ENCODE peak calls at places on chromosomes 11 and 22, in nine cellular contexts. One of them, this sample, is unnamed.
A peak's percentile ranks its signal among the peaks of the same experiment; 100 is the strongest.

GRCh38 chr11:133149698-133150097 is 382.6 kb downstream of the OPCML start:
- DNase-seq in cardiac septum: no peak
- DNase-seq in fibroblast of the aortic adventitia: no peak
- DNase-seq in putamen: no peak
- DNase-seq in memory B cell: no peak
- DNase-seq in left cardiac atrium: no peak
- DNase-seq in NAMALWA: no peak
- DNase-seq in ecto neural progenitor cell: no peak
- DNase-seq in A549: no peak
- DNase-seq in this sample: no peak

GRCh38 chr22:29660021-29660420 is 56.6 kb downstream of the NF2 start:
- DNase-seq in cardiac septum: no peak
- DNase-seq in fibroblast of the aortic adventitia: no peak
- DNase-seq in putamen: no peak
- DNase-seq in memory B cell: no peak
- DNase-seq in left cardiac atrium: no peak
- DNase-seq in NAMALWA: no peak
- DNase-seq in ecto neural progenitor cell: no peak
- DNase-seq in A549: no peak
- DNase-seq in this sample: no peak

GRCh38 chr11:11243790-11244469 is 109.1 kb downstream of the CSNK2A3 start:
- DNase-seq in cardiac septum: no peak
- DNase-seq in fibroblast of the aortic adventitia: no peak
- DNase-seq in putamen: no peak
- DNase-seq in memory B cell: peak; percentile 51
- DNase-seq in left cardiac atrium: peak; percentile 57
- DNase-seq in NAMALWA: peak; percentile 90
- DNase-seq in ecto neural progenitor cell: peak; percentile 69
- DNase-seq in A549: no peak
- DNase-seq in this sample: no peak

GRCh38 chr11:22076215-22076930 is 116.5 kb upstream of the ANO5 start:
- DNase-seq in cardiac septum: no peak
- DNase-seq in fibroblast of the aortic adventitia: no peak
- DNase-seq in putamen: no peak
- DNase-seq in memory B cell: no peak
- DNase-seq in left cardiac atrium: no peak
- DNase-seq in NAMALWA: no peak
- DNase-seq in ecto neural progenitor cell: no peak
- DNase-seq in A549: no peak
- DNase-seq in this sample: no peak

GRCh38 chr22:44711236-44711560 is 9.2 kb downstream of the PRR5 start:
- DNase-seq in cardiac septum: no peak
- DNase-seq in fibroblast of the aortic adventitia: no peak
- DNase-seq in putamen: no peak
- DNase-seq in memory B cell: no peak
- DNase-seq in left cardiac atrium: no peak
- DNase-seq in NAMALWA: peak; percentile 30
- DNase-seq in ecto neural progenitor cell: no peak
- DNase-seq in A549: no peak
- DNase-seq in this sample: no peak

GRCh38 chr11:61307354-61307753 is 12.2 kb upstream of the VWCE start:
- DNase-seq in cardiac septum: no peak
- DNase-seq in fibroblast of the aortic adventitia: no peak
- DNase-seq in putamen: no peak
- DNase-seq in memory B cell: no peak
- DNase-seq in left cardiac atrium: no peak
- DNase-seq in NAMALWA: no peak
- DNase-seq in ecto neural progenitor cell: no peak
- DNase-seq in A549: no peak
- DNase-seq in this sample: no peak

GRCh38 chr11:17415523-17416104 is 27.2 kb upstream of the KCNJ11 start:
- DNase-seq in cardiac septum: no peak
- DNase-seq in fibroblast of the aortic adventitia: no peak
- DNase-seq in putamen: no peak
- DNase-seq in memory B cell: no peak
- DNase-seq in left cardiac atrium: no peak
- DNase-seq in NAMALWA: no peak
- DNase-seq in ecto neural progenitor cell: no peak
- DNase-seq in A549: no peak
- DNase-seq in this sample: no peak

GRCh38 chr11:66855574-66856495 is 1.0 kb upstream of the LRFN4 start:
- DNase-seq in cardiac septum: peak; percentile 96
- DNase-seq in fibroblast of the aortic adventitia: peak; percentile 82
- DNase-seq in putamen: peak; percentile 92
- DNase-seq in memory B cell: peak; percentile 47
- DNase-seq in left cardiac atrium: peak; percentile 96
- DNase-seq in NAMALWA: peak; percentile 90
- DNase-seq in ecto neural progenitor cell: peak; percentile 96
- DNase-seq in A549: peak; percentile 87
- DNase-seq in this sample: peak; percentile 99

GRCh38 chr11:1771700-1772099 is 8.0 kb upstream of the CTSD start:
- DNase-seq in cardiac septum: peak; percentile 84
- DNase-seq in fibroblast of the aortic adventitia: peak; percentile 69
- DNase-seq in putamen: peak; percentile 68
- DNase-seq in memory B cell: no peak
- DNase-seq in left cardiac atrium: no peak
- DNase-seq in NAMALWA: no peak
- DNase-seq in ecto neural progenitor cell: no peak
- DNase-seq in A549: peak; percentile 64
- DNase-seq in this sample: no peak

GRCh38 chr11:13169709-13170108 is 107.9 kb upstream of the BMAL1 start:
- DNase-seq in cardiac septum: no peak
- DNase-seq in fibroblast of the aortic adventitia: peak; percentile 95
- DNase-seq in putamen: no peak
- DNase-seq in memory B cell: no peak
- DNase-seq in left cardiac atrium: no peak
- DNase-seq in NAMALWA: no peak
- DNase-seq in ecto neural progenitor cell: no peak
- DNase-seq in A549: peak; percentile 58
- DNase-seq in this sample: no peak

GRCh38 chr11:2305140-2305861 is 3.5 kb downstream of the TSPAN32 start:
- DNase-seq in cardiac septum: peak; percentile 96
- DNase-seq in fibroblast of the aortic adventitia: peak; percentile 75
- DNase-seq in putamen: peak; percentile 60
- DNase-seq in memory B cell: peak; percentile 92
- DNase-seq in left cardiac atrium: peak; percentile 93
- DNase-seq in NAMALWA: peak; percentile 82
- DNase-seq in ecto neural progenitor cell: peak; percentile 90
- DNase-seq in A549: peak; percentile 62
- DNase-seq in this sample: peak; percentile 89

GRCh38 chr11:91984033-91984568 is 240.5 kb upstream of the FAT3 start:
- DNase-seq in cardiac septum: no peak
- DNase-seq in fibroblast of the aortic adventitia: no peak
- DNase-seq in putamen: no peak
- DNase-seq in memory B cell: no peak
- DNase-seq in left cardiac atrium: no peak
- DNase-seq in NAMALWA: no peak
- DNase-seq in ecto neural progenitor cell: no peak
- DNase-seq in A549: no peak
- DNase-seq in this sample: no peak

GRCh38 chr11:10351768-10352641 is 47.1 kb downstream of the ADM start:
- DNase-seq in cardiac septum: peak; percentile 78
- DNase-seq in fibroblast of the aortic adventitia: peak; percentile 86
- DNase-seq in putamen: no peak
- DNase-seq in memory B cell: no peak
- DNase-seq in left cardiac atrium: peak; percentile 72
- DNase-seq in NAMALWA: no peak
- DNase-seq in ecto neural progenitor cell: peak; percentile 69
- DNase-seq in A549: peak; percentile 59
- DNase-seq in this sample: peak; percentile 81

GRCh38 chr11:60887531-60887930 is 18.9 kb downstream of the PRPF19 start:
- DNase-seq in cardiac septum: no peak
- DNase-seq in fibroblast of the aortic adventitia: peak; percentile 57
- DNase-seq in putamen: no peak
- DNase-seq in memory B cell: no peak
- DNase-seq in left cardiac atrium: no peak
- DNase-seq in NAMALWA: peak; percentile 74
- DNase-seq in ecto neural progenitor cell: no peak
- DNase-seq in A549: peak; percentile 53
- DNase-seq in this sample: peak; percentile 75

GRCh38 chr11:129766858-129767604 is 48.6 kb upstream of the TMEM45B start:
- DNase-seq in cardiac septum: no peak
- DNase-seq in fibroblast of the aortic adventitia: peak; percentile 34
- DNase-seq in putamen: no peak
- DNase-seq in memory B cell: no peak
- DNase-seq in left cardiac atrium: no peak
- DNase-seq in NAMALWA: peak; percentile 61
- DNase-seq in ecto neural progenitor cell: peak; percentile 66
- DNase-seq in A549: peak; percentile 41
- DNase-seq in this sample: peak; percentile 78

GRCh38 chr22:22210375-22210774 is 34.2 kb upstream of the VPREB1 start:
- DNase-seq in cardiac septum: no peak
- DNase-seq in fibroblast of the aortic adventitia: peak; percentile 71
- DNase-seq in putamen: no peak
- DNase-seq in memory B cell: no peak
- DNase-seq in left cardiac atrium: no peak
- DNase-seq in NAMALWA: no peak
- DNase-seq in ecto neural progenitor cell: no peak
- DNase-seq in A549: peak; percentile 19
- DNase-seq in this sample: no peak

GRCh38 chr11:8459711-8460399 is 134.2 kb downstream of the STK33 start:
- DNase-seq in cardiac septum: no peak
- DNase-seq in fibroblast of the aortic adventitia: peak; percentile 2
- DNase-seq in putamen: no peak
- DNase-seq in memory B cell: no peak
- DNase-seq in left cardiac atrium: no peak
- DNase-seq in NAMALWA: no peak
- DNase-seq in ecto neural progenitor cell: no peak
- DNase-seq in A549: no peak
- DNase-seq in this sample: no peak

GRCh38 chr11:18171377-18172000 is 1.1 kb upstream of the MRGPRX4 start:
- DNase-seq in cardiac septum: no peak
- DNase-seq in fibroblast of the aortic adventitia: no peak
- DNase-seq in putamen: no peak
- DNase-seq in memory B cell: no peak
- DNase-seq in left cardiac atrium: no peak
- DNase-seq in NAMALWA: peak; percentile 17
- DNase-seq in ecto neural progenitor cell: peak; percentile 60
- DNase-seq in A549: peak; percentile 45
- DNase-seq in this sample: peak; percentile 54

GRCh38 chr22:22716136-22716535 is 71.7 kb downstream of the GGTLC2 start:
- DNase-seq in cardiac septum: no peak
- DNase-seq in fibroblast of the aortic adventitia: no peak
- DNase-seq in putamen: no peak
- DNase-seq in memory B cell: no peak
- DNase-seq in left cardiac atrium: no peak
- DNase-seq in NAMALWA: no peak
- DNase-seq in ecto neural progenitor cell: no peak
- DNase-seq in A549: no peak
- DNase-seq in this sample: no peak

GRCh38 chr11:118650366-118650765 is 29.1 kb downstream of the TREH start:
- DNase-seq in cardiac septum: peak; percentile 63
- DNase-seq in fibroblast of the aortic adventitia: no peak
- DNase-seq in putamen: no peak
- DNase-seq in memory B cell: no peak
- DNase-seq in left cardiac atrium: peak; percentile 12
- DNase-seq in NAMALWA: no peak
- DNase-seq in ecto neural progenitor cell: no peak
- DNase-seq in A549: no peak
- DNase-seq in this sample: no peak

GRCh38 chr11:62001450-62002178 is 34.2 kb upstream of the FTH1 start:
- DNase-seq in cardiac septum: no peak
- DNase-seq in fibroblast of the aortic adventitia: peak; percentile 37
- DNase-seq in putamen: no peak
- DNase-seq in memory B cell: no peak
- DNase-seq in left cardiac atrium: no peak
- DNase-seq in NAMALWA: no peak
- DNase-seq in ecto neural progenitor cell: no peak
- DNase-seq in A549: peak; percentile 61
- DNase-seq in this sample: no peak

GRCh38 chr11:20087118-20087521 is 73.2 kb downstream of the DBX1 start:
- DNase-seq in cardiac septum: no peak
- DNase-seq in fibroblast of the aortic adventitia: peak; percentile 67
- DNase-seq in putamen: no peak
- DNase-seq in memory B cell: no peak
- DNase-seq in left cardiac atrium: no peak
- DNase-seq in NAMALWA: no peak
- DNase-seq in ecto neural progenitor cell: no peak
- DNase-seq in A549: no peak
- DNase-seq in this sample: no peak

GRCh38 chr11:59647245-59647965 is 21.4 kb downstream of the PATL1 start:
- DNase-seq in cardiac septum: no peak
- DNase-seq in fibroblast of the aortic adventitia: no peak
- DNase-seq in putamen: no peak
- DNase-seq in memory B cell: no peak
- DNase-seq in left cardiac atrium: no peak
- DNase-seq in NAMALWA: no peak
- DNase-seq in ecto neural progenitor cell: no peak
- DNase-seq in A549: no peak
- DNase-seq in this sample: no peak

GRCh38 chr11:92794783-92795182 is 174.7 kb upstream of the MTNR1B start:
- DNase-seq in cardiac septum: no peak
- DNase-seq in fibroblast of the aortic adventitia: no peak
- DNase-seq in putamen: no peak
- DNase-seq in memory B cell: no peak
- DNase-seq in left cardiac atrium: no peak
- DNase-seq in NAMALWA: no peak
- DNase-seq in ecto neural progenitor cell: no peak
- DNase-seq in A549: no peak
- DNase-seq in this sample: no peak

GRCh38 chr22:31956360-31956759 is 12.0 kb downstream of the YWHAH start:
- DNase-seq in cardiac septum: no peak
- DNase-seq in fibroblast of the aortic adventitia: no peak
- DNase-seq in putamen: no peak
- DNase-seq in memory B cell: no peak
- DNase-seq in left cardiac atrium: no peak
- DNase-seq in NAMALWA: no peak
- DNase-seq in ecto neural progenitor cell: no peak
- DNase-seq in A549: no peak
- DNase-seq in this sample: no peak

GRCh38 chr11:120126543-120126942 is 11.4 kb downstream of the TRIM29 start:
- DNase-seq in cardiac septum: no peak
- DNase-seq in fibroblast of the aortic adventitia: no peak
- DNase-seq in putamen: no peak
- DNase-seq in memory B cell: no peak
- DNase-seq in left cardiac atrium: no peak
- DNase-seq in NAMALWA: no peak
- DNase-seq in ecto neural progenitor cell: no peak
- DNase-seq in A549: no peak
- DNase-seq in this sample: no peak

GRCh38 chr11:46075168-46075567 is 46.1 kb downstream of the PHF21A start:
- DNase-seq in cardiac septum: no peak
- DNase-seq in fibroblast of the aortic adventitia: peak; percentile 53
- DNase-seq in putamen: peak; percentile 8
- DNase-seq in memory B cell: no peak
- DNase-seq in left cardiac atrium: no peak
- DNase-seq in NAMALWA: no peak
- DNase-seq in ecto neural progenitor cell: no peak
- DNase-seq in A549: no peak
- DNase-seq in this sample: no peak

GRCh38 chr11:126416542-126417090 is 61.1 kb downstream of the ST3GAL4 start:
- DNase-seq in cardiac septum: peak; percentile 95
- DNase-seq in fibroblast of the aortic adventitia: peak; percentile 79
- DNase-seq in putamen: peak; percentile 89
- DNase-seq in memory B cell: peak; percentile 46
- DNase-seq in left cardiac atrium: peak; percentile 95
- DNase-seq in NAMALWA: peak; percentile 65
- DNase-seq in ecto neural progenitor cell: peak; percentile 89
- DNase-seq in A549: no peak
- DNase-seq in this sample: peak; percentile 80

GRCh38 chr11:70616938-70617674 is 218.8 kb downstream of the CTTN start:
- DNase-seq in cardiac septum: no peak
- DNase-seq in fibroblast of the aortic adventitia: no peak
- DNase-seq in putamen: no peak
- DNase-seq in memory B cell: no peak
- DNase-seq in left cardiac atrium: no peak
- DNase-seq in NAMALWA: no peak
- DNase-seq in ecto neural progenitor cell: no peak
- DNase-seq in A549: no peak
- DNase-seq in this sample: peak; percentile 68

GRCh38 chr11:66332371-66333219 is 3.6 kb downstream of the RIN1 start:
- DNase-seq in cardiac septum: no peak
- DNase-seq in fibroblast of the aortic adventitia: no peak
- DNase-seq in putamen: no peak
- DNase-seq in memory B cell: no peak
- DNase-seq in left cardiac atrium: peak; percentile 7
- DNase-seq in NAMALWA: no peak
- DNase-seq in ecto neural progenitor cell: no peak
- DNase-seq in A549: no peak
- DNase-seq in this sample: no peak

GRCh38 chr11:12126352-12127019 is 16.1 kb downstream of the MICAL2 start:
- DNase-seq in cardiac septum: no peak
- DNase-seq in fibroblast of the aortic adventitia: peak; percentile 78
- DNase-seq in putamen: no peak
- DNase-seq in memory B cell: no peak
- DNase-seq in left cardiac atrium: no peak
- DNase-seq in NAMALWA: no peak
- DNase-seq in ecto neural progenitor cell: no peak
- DNase-seq in A549: no peak
- DNase-seq in this sample: no peak

This sample was measured in Caco-2.